ENCODE peak calls at places on chromosomes 2 and 18, in nine cellular contexts. Z is activated CD8-positive, alpha-beta T cell treated with anti-CD3 and anti-CD28 coated beads for 36 hours; R is A549; O is hippocampal formation; F is frontal cortex; V is AG08396; L is choroid plexus epithelial cell; G is T-helper 2 cell; M is activated CD4-positive, alpha-beta T cell treated with anti-CD3 and anti-CD28 coated beads, Interleukin-2, amount 50 U/mL, for 24 hours. I is an unnamed sample.

GRCh38 chr2:44335806-44336538 is 25.3 kb downstream of the PREPL start:
- DNase-seq in O (no peak), V (no peak), Z (no peak), M (no peak), R (no peak), L (peak; percentile 36), G (no peak), F (no peak), I (no peak)

GRCh38 chr18:32321826-32322225 is 132.0 kb downstream of the MEP1B start:
- DNase-seq in L (no peak), G (no peak), Z (no peak), R (no peak), O (no peak), F (no peak), M (no peak), V (no peak), I (no peak)

GRCh38 chr2:131016826-131017596 is 76.2 kb downstream of the FAM168B start:
- DNase-seq in M (no peak), R (peak; percentile 65), O (no peak), V (peak; percentile 39), Z (no peak), L (peak; percentile 69), G (no peak), F (no peak), I (no peak)

GRCh38 chr2:197198890-197199289 is 111.7 kb downstream of the ANKRD44 start:
- DNase-seq in F (no peak), V (no peak), G (peak; percentile 87), M (peak; percentile 85), L (no peak), Z (peak; percentile 96), R (no peak), O (peak; percentile 34), I (peak; percentile 84)

GRCh38 chr2:78817430-78817829 is 208.1 kb upstream of the REG3G start:
- DNase-seq in Z (no peak), R (no peak), O (no peak), L (no peak), M (no peak), G (no peak), V (no peak), F (no peak), I (no peak)

GRCh38 chr2:223601932-223602676 is at the start of gene SCG2:
- DNase-seq in O (peak; percentile 69), G (no peak), M (no peak), Z (peak; percentile 71), R (peak; percentile 64), L (peak; percentile 99), F (peak; percentile 44), V (peak; percentile 87), I (peak; percentile 16)

GRCh38 chr2:96665083-96665569 is 22.6 kb downstream of the FER1L5 start:
- DNase-seq in Z (no peak), F (no peak), G (no peak), O (no peak), R (peak; percentile 69), M (no peak), L (peak; percentile 100), V (peak; percentile 90), I (peak; percentile 85)

GRCh38 chr2:101781730-101782426 is 84.4 kb downstream of the MAP4K4 start:
- DNase-seq in Z (no peak), L (no peak), F (no peak), V (no peak), R (no peak), G (no peak), M (no peak), O (peak; percentile 51), I (no peak)

GRCh38 chr2:79782540-79782939 is 269.7 kb downstream of the CTNNA2 start:
- DNase-seq in L (no peak), G (no peak), Z (no peak), M (no peak), R (no peak), F (no peak), O (no peak), V (no peak), I (no peak)

GRCh38 chr2:240419321-240419720 is 16.1 kb upstream of the GPC1 start:
- DNase-seq in V (no peak), G (no peak), R (no peak), O (no peak), L (no peak), Z (no peak), M (no peak), F (no peak), I (no peak)

I was measured in ascending aorta.